ENCODE peak calls at places on chromosomes 5 and 9, in ten cellular contexts. One of them, this sample, is unnamed.

GRCh38 chr5:54608423-54609085 is 91.0 kb downstream of the SNX18 start:
- DNase-seq in tibial artery: no peak
- DNase-seq in astrocyte of the spinal cord: no peak
- DNase-seq in AG04450: no peak
- DNase-seq in mucosa of descending colon: no peak
- DNase-seq in OCI-LY7: no peak
- DNase-seq in heart right ventricle: no peak
- DNase-seq in left ventricle myocardium inferior: no peak
- DNase-seq in HCT116: no peak
- DNase-seq in bronchial epithelial cell: peak
- DNase-seq in this sample: peak

GRCh38 chr9:114287001-114287762 is 35.7 kb upstream of the ORM1 start:
- DNase-seq in heart right ventricle: no peak
- DNase-seq in bronchial epithelial cell: no peak
- DNase-seq in AG04450: no peak
- DNase-seq in OCI-LY7: no peak
- DNase-seq in HCT116: no peak
- DNase-seq in left ventricle myocardium inferior: peak
- DNase-seq in astrocyte of the spinal cord: no peak
- DNase-seq in tibial artery: peak
- DNase-seq in mucosa of descending colon: peak
- DNase-seq in this sample: no peak

GRCh38 chr5:108858959-108859358 is 111.3 kb downstream of the FER start:
- DNase-seq in tibial artery: no peak
- DNase-seq in astrocyte of the spinal cord: peak
- DNase-seq in AG04450: no peak
- DNase-seq in heart right ventricle: no peak
- DNase-seq in mucosa of descending colon: no peak
- DNase-seq in HCT116: no peak
- DNase-seq in bronchial epithelial cell: peak
- DNase-seq in OCI-LY7: peak
- DNase-seq in left ventricle myocardium inferior: no peak
- DNase-seq in this sample: peak

GRCh38 chr9:88403340-88403739 is 15.1 kb downstream of the SPIN1 start:
- DNase-seq in heart right ventricle: no peak
- DNase-seq in AG04450: no peak
- DNase-seq in HCT116: no peak
- DNase-seq in astrocyte of the spinal cord: no peak
- DNase-seq in bronchial epithelial cell: no peak
- DNase-seq in OCI-LY7: no peak
- DNase-seq in tibial artery: no peak
- DNase-seq in left ventricle myocardium inferior: no peak
- DNase-seq in mucosa of descending colon: no peak
- DNase-seq in this sample: no peak

GRCh38 chr5:65811004-65811403 is 89.0 kb downstream of the NLN start:
- DNase-seq in mucosa of descending colon: no peak
- DNase-seq in heart right ventricle: no peak
- DNase-seq in bronchial epithelial cell: peak
- DNase-seq in left ventricle myocardium inferior: no peak
- DNase-seq in tibial artery: no peak
- DNase-seq in OCI-LY7: no peak
- DNase-seq in astrocyte of the spinal cord: peak
- DNase-seq in HCT116: peak
- DNase-seq in AG04450: no peak
- DNase-seq in this sample: peak

GRCh38 chr9:109941771-109942170 is 161.8 kb downstream of the PALM2AKAP2 start:
- DNase-seq in left ventricle myocardium inferior: no peak
- DNase-seq in AG04450: no peak
- DNase-seq in mucosa of descending colon: no peak
- DNase-seq in HCT116: no peak
- DNase-seq in astrocyte of the spinal cord: no peak
- DNase-seq in tibial artery: no peak
- DNase-seq in heart right ventricle: no peak
- DNase-seq in OCI-LY7: no peak
- DNase-seq in bronchial epithelial cell: no peak
- DNase-seq in this sample: no peak

GRCh38 chr9:14372437-14373318 is 58.7 kb upstream of the NFIB start:
- DNase-seq in bronchial epithelial cell: peak
- DNase-seq in tibial artery: no peak
- DNase-seq in AG04450: peak
- DNase-seq in OCI-LY7: no peak
- DNase-seq in mucosa of descending colon: no peak
- DNase-seq in HCT116: peak
- DNase-seq in left ventricle myocardium inferior: peak
- DNase-seq in heart right ventricle: no peak
- DNase-seq in astrocyte of the spinal cord: peak
- DNase-seq in this sample: peak

GRCh38 chr5:169563369-169563768 is 20.2 kb upstream of the SPDL1 start:
- DNase-seq in tibial artery: no peak
- DNase-seq in bronchial epithelial cell: no peak
- DNase-seq in heart right ventricle: no peak
- DNase-seq in HCT116: no peak
- DNase-seq in mucosa of descending colon: no peak
- DNase-seq in astrocyte of the spinal cord: no peak
- DNase-seq in left ventricle myocardium inferior: no peak
- DNase-seq in AG04450: no peak
- DNase-seq in OCI-LY7: no peak
- DNase-seq in this sample: no peak

GRCh38 chr5:61866930-61867329 is 439.1 kb upstream of the KIF2A start:
- DNase-seq in tibial artery: no peak
- DNase-seq in heart right ventricle: no peak
- DNase-seq in AG04450: no peak
- DNase-seq in astrocyte of the spinal cord: peak
- DNase-seq in left ventricle myocardium inferior: no peak
- DNase-seq in OCI-LY7: no peak
- DNase-seq in HCT116: peak
- DNase-seq in bronchial epithelial cell: peak
- DNase-seq in mucosa of descending colon: no peak
- DNase-seq in this sample: peak

GRCh38 chr9:134691695-134692572 is 50.3 kb downstream of the COL5A1 start:
- DNase-seq in mucosa of descending colon: peak
- DNase-seq in AG04450: no peak
- DNase-seq in bronchial epithelial cell: no peak
- DNase-seq in left ventricle myocardium inferior: no peak
- DNase-seq in astrocyte of the spinal cord: no peak
- DNase-seq in OCI-LY7: no peak
- DNase-seq in HCT116: no peak
- DNase-seq in heart right ventricle: no peak
- DNase-seq in tibial artery: no peak
- DNase-seq in this sample: no peak

GRCh38 chr5:160011471-160011870 is 2.5 kb downstream of the TTC1 start:
- DNase-seq in bronchial epithelial cell: no peak
- DNase-seq in left ventricle myocardium inferior: no peak
- DNase-seq in HCT116: no peak
- DNase-seq in OCI-LY7: no peak
- DNase-seq in mucosa of descending colon: no peak
- DNase-seq in tibial artery: no peak
- DNase-seq in AG04450: no peak
- DNase-seq in astrocyte of the spinal cord: no peak
- DNase-seq in heart right ventricle: no peak
- DNase-seq in this sample: peak

GRCh38 chr5:54251981-54252380 is 58.4 kb downstream of the ARL15 start:
- DNase-seq in HCT116: no peak
- DNase-seq in left ventricle myocardium inferior: no peak
- DNase-seq in bronchial epithelial cell: peak
- DNase-seq in OCI-LY7: no peak
- DNase-seq in mucosa of descending colon: no peak
- DNase-seq in astrocyte of the spinal cord: no peak
- DNase-seq in AG04450: no peak
- DNase-seq in heart right ventricle: no peak
- DNase-seq in tibial artery: no peak
- DNase-seq in this sample: peak

DNA sequence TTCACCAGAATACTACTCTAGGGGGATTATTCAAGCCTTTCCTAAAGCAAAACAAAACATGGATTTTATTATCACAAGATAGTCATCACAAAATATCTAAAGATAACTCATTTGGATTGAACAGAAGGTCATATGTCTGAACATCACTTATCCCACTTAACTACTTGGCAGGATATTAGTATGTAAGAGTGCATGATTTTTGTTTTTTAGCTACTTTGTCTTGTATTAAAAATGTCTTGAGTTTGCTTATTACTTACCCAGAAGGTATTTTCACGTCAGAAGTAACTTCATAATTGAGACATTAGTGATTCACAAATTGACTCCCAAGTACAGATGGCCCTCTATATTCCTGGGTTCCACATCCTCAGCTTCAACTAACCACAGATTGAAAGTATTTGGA is 113.8 kb downstream of the TLE4 start:
- DNase-seq in OCI-LY7: no peak
- DNase-seq in mucosa of descending colon: no peak
- DNase-seq in astrocyte of the spinal cord: peak
- DNase-seq in bronchial epithelial cell: peak
- DNase-seq in HCT116: no peak
- DNase-seq in AG04450: no peak
- DNase-seq in heart right ventricle: no peak
- DNase-seq in left ventricle myocardium inferior: no peak
- DNase-seq in tibial artery: no peak
- DNase-seq in this sample: no peak
- H3K4me3 ChIP-seq in OCI-LY7: no peak
- H3K4me3 ChIP-seq in mucosa of descending colon: no peak
- H3K4me3 ChIP-seq in astrocyte of the spinal cord: no peak
- H3K4me3 ChIP-seq in bronchial epithelial cell: no peak
- H3K4me3 ChIP-seq in HCT116: no peak
- H3K4me3 ChIP-seq in AG04450: no peak
- H3K4me3 ChIP-seq in heart right ventricle: no peak
- H3K4me3 ChIP-seq in left ventricle myocardium inferior: no peak
- H3K4me3 ChIP-seq in tibial artery: no peak
- H3K4me3 ChIP-seq in this sample: no peak

GRCh38 chr5:120535900-120536299 is 71.8 kb downstream of the PRR16 start:
- DNase-seq in AG04450: no peak
- DNase-seq in mucosa of descending colon: no peak
- DNase-seq in bronchial epithelial cell: no peak
- DNase-seq in OCI-LY7: no peak
- DNase-seq in heart right ventricle: no peak
- DNase-seq in astrocyte of the spinal cord: no peak
- DNase-seq in tibial artery: no peak
- DNase-seq in HCT116: no peak
- DNase-seq in left ventricle myocardium inferior: no peak
- DNase-seq in this sample: no peak

GRCh38 chr5:120529386-120529785 is 65.3 kb downstream of the PRR16 start:
- DNase-seq in OCI-LY7: no peak
- DNase-seq in HCT116: no peak
- DNase-seq in astrocyte of the spinal cord: no peak
- DNase-seq in left ventricle myocardium inferior: no peak
- DNase-seq in bronchial epithelial cell: no peak
- DNase-seq in heart right ventricle: no peak
- DNase-seq in tibial artery: no peak
- DNase-seq in AG04450: no peak
- DNase-seq in mucosa of descending colon: no peak
- DNase-seq in this sample: no peak

GRCh38 chr5:120533581-120533980 is 69.5 kb downstream of the PRR16 start:
- DNase-seq in HCT116: no peak
- DNase-seq in bronchial epithelial cell: no peak
- DNase-seq in tibial artery: peak
- DNase-seq in left ventricle myocardium inferior: no peak
- DNase-seq in mucosa of descending colon: no peak
- DNase-seq in heart right ventricle: no peak
- DNase-seq in astrocyte of the spinal cord: no peak
- DNase-seq in OCI-LY7: no peak
- DNase-seq in AG04450: no peak
- DNase-seq in this sample: no peak

GRCh38 chr5:120531215-120531614 is 67.1 kb downstream of the PRR16 start:
- DNase-seq in mucosa of descending colon: no peak
- DNase-seq in heart right ventricle: no peak
- DNase-seq in OCI-LY7: no peak
- DNase-seq in HCT116: no peak
- DNase-seq in AG04450: no peak
- DNase-seq in bronchial epithelial cell: no peak
- DNase-seq in left ventricle myocardium inferior: no peak
- DNase-seq in tibial artery: no peak
- DNase-seq in astrocyte of the spinal cord: no peak
- DNase-seq in this sample: no peak

DNA sequence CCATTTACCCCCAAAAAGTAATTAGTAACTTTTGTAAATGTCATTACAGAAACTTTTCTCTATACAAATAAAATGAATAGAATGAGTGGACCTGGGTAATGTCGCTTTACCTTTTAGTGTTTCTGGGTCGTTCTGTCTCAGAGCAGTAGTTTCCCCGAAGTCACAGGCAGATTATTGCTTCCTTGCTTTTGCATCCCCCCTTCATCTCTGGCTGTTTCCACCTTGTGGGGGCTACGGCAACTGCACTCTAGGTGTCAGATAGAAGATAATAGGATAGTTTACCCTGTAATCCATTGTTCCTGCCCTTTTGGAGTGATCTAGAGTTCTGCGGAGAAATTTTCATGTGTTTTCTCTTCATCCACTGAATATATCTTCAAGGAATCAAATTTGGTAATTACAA is 68.7 kb downstream of the PRR16 start:
- DNase-seq in left ventricle myocardium inferior: no peak
- DNase-seq in bronchial epithelial cell: no peak
- DNase-seq in HCT116: peak
- DNase-seq in heart right ventricle: no peak
- DNase-seq in OCI-LY7: no peak
- DNase-seq in AG04450: no peak
- DNase-seq in tibial artery: no peak
- DNase-seq in astrocyte of the spinal cord: no peak
- DNase-seq in mucosa of descending colon: no peak
- DNase-seq in this sample: no peak
- TF ChIP-seq CTCF in left ventricle myocardium inferior: no peak
- TF ChIP-seq CTCF in bronchial epithelial cell: no peak
- TF ChIP-seq CTCF in HCT116: peak
- TF ChIP-seq CTCF in heart right ventricle: no peak
- TF ChIP-seq CTCF in OCI-LY7: peak
- TF ChIP-seq CTCF in AG04450: peak
- TF ChIP-seq CTCF in tibial artery: no peak
- TF ChIP-seq CTCF in astrocyte of the spinal cord: peak
- TF ChIP-seq CTCF in mucosa of descending colon: no peak
- TF ChIP-seq CTCF in this sample: peak

GRCh38 chr5:39238366-39239105 is 19.2 kb upstream of the FYB1 start:
- DNase-seq in tibial artery: no peak
- DNase-seq in mucosa of descending colon: no peak
- DNase-seq in heart right ventricle: no peak
- DNase-seq in astrocyte of the spinal cord: no peak
- DNase-seq in bronchial epithelial cell: no peak
- DNase-seq in AG04450: no peak
- DNase-seq in left ventricle myocardium inferior: no peak
- DNase-seq in HCT116: no peak
- DNase-seq in OCI-LY7: no peak
- DNase-seq in this sample: no peak
- H3K4me3 ChIP-seq in tibial artery: no peak
- H3K4me3 ChIP-seq in mucosa of descending colon: no peak
- H3K4me3 ChIP-seq in heart right ventricle: no peak
- H3K4me3 ChIP-seq in astrocyte of the spinal cord: no peak
- H3K4me3 ChIP-seq in bronchial epithelial cell: no peak
- H3K4me3 ChIP-seq in AG04450: no peak
- H3K4me3 ChIP-seq in left ventricle myocardium inferior: no peak
- H3K4me3 ChIP-seq in HCT116: no peak
- H3K4me3 ChIP-seq in OCI-LY7: no peak
- H3K4me3 ChIP-seq in this sample: no peak

DNA sequence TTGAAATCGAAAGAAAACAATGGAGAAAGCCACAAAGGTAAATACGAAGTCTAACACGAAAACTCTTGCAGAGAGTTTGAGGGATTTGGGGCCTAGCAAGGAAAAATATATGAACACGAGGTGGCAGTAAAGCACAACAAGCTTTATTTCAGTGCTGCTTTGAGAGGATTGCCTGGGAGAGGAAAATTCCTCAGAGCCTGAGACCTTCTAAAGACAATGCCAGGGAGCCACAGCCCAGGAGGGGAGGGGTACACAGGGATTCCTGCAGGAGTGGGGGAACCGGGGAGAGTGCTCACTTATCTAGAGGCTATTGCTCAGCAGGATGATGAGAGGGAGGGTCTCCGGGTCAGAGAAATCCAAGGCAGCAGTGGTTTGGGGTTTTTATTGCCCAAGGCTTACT is 134.9 kb upstream of the ADCY2 start:
- DNase-seq in tibial artery: no peak
- DNase-seq in AG04450: no peak
- DNase-seq in heart right ventricle: no peak
- DNase-seq in astrocyte of the spinal cord: peak
- DNase-seq in bronchial epithelial cell: peak
- DNase-seq in HCT116: no peak
- DNase-seq in left ventricle myocardium inferior: no peak
- DNase-seq in OCI-LY7: peak
- DNase-seq in mucosa of descending colon: no peak
- DNase-seq in this sample: peak
- TF ChIP-seq CTCF in tibial artery: peak
- TF ChIP-seq CTCF in AG04450: peak
- TF ChIP-seq CTCF in heart right ventricle: peak
- TF ChIP-seq CTCF in astrocyte of the spinal cord: peak
- TF ChIP-seq CTCF in bronchial epithelial cell: peak
- TF ChIP-seq CTCF in HCT116: peak
- TF ChIP-seq CTCF in left ventricle myocardium inferior: peak
- TF ChIP-seq CTCF in OCI-LY7: peak
- TF ChIP-seq CTCF in mucosa of descending colon: peak
- TF ChIP-seq CTCF in this sample: peak

This sample was measured in epithelial cell of esophagus.